ENCODE peak calls at places on chromosome 1, in ten cellular contexts. One of them, this sample, is unnamed. For H3K9me3, the result is how much of the 10 kb centered on the place peaks cover.

GRCh38 chr1:8649027-8649426 is 168.4 kb downstream of the RERE start:
- DNase-seq in colonic mucosa: no peak
- DNase-seq in OCI-LY7: no peak
- DNase-seq in cardiac muscle cell: no peak
- DNase-seq in CD8-positive, alpha-beta memory T cell: no peak
- DNase-seq in spleen: no peak
- DNase-seq in Karpas-422: no peak
- DNase-seq in CD8-positive, alpha-beta T cell: no peak
- DNase-seq in aorta: no peak
- DNase-seq in hepatocyte: no peak
- DNase-seq in this sample: no peak

GRCh38 chr1:185409763-185410528 is 92.9 kb upstream of the IVNS1ABP start:
- DNase-seq in CD8-positive, alpha-beta T cell: no peak
- DNase-seq in Karpas-422: no peak
- DNase-seq in hepatocyte: no peak
- DNase-seq in CD8-positive, alpha-beta memory T cell: no peak
- DNase-seq in spleen: no peak
- DNase-seq in aorta: no peak
- DNase-seq in colonic mucosa: no peak
- DNase-seq in OCI-LY7: no peak
- DNase-seq in cardiac muscle cell: no peak
- DNase-seq in this sample: no peak

GRCh38 chr1:68120136-68120791 is 69.8 kb upstream of the DIRAS3 start:
- DNase-seq in OCI-LY7: peak
- DNase-seq in spleen: no peak
- DNase-seq in cardiac muscle cell: peak
- DNase-seq in CD8-positive, alpha-beta memory T cell: no peak
- DNase-seq in Karpas-422: peak
- DNase-seq in colonic mucosa: peak
- DNase-seq in hepatocyte: peak
- DNase-seq in CD8-positive, alpha-beta T cell: no peak
- DNase-seq in aorta: no peak
- DNase-seq in this sample: no peak

GRCh38 chr1:86159800-86160199 is 3.2 kb upstream of the COL24A1 start:
- DNase-seq in spleen: no peak
- DNase-seq in aorta: no peak
- DNase-seq in Karpas-422: no peak
- DNase-seq in cardiac muscle cell: no peak
- DNase-seq in OCI-LY7: no peak
- DNase-seq in hepatocyte: no peak
- DNase-seq in CD8-positive, alpha-beta T cell: no peak
- DNase-seq in colonic mucosa: no peak
- DNase-seq in CD8-positive, alpha-beta memory T cell: no peak
- DNase-seq in this sample: no peak

GRCh38 chr1:45585496-45586075 is 1.7 kb downstream of the NASP start:
- DNase-seq in hepatocyte: no peak
- DNase-seq in OCI-LY7: no peak
- DNase-seq in cardiac muscle cell: no peak
- DNase-seq in aorta: no peak
- DNase-seq in colonic mucosa: no peak
- DNase-seq in spleen: no peak
- DNase-seq in Karpas-422: no peak
- DNase-seq in CD8-positive, alpha-beta memory T cell: no peak
- DNase-seq in CD8-positive, alpha-beta T cell: no peak
- DNase-seq in this sample: no peak

GRCh38 chr1:150066328-150066727 is 1.2 kb upstream of the VPS45 start:
- DNase-seq in CD8-positive, alpha-beta T cell: no peak
- DNase-seq in OCI-LY7: no peak
- DNase-seq in spleen: no peak
- DNase-seq in colonic mucosa: no peak
- DNase-seq in aorta: no peak
- DNase-seq in hepatocyte: no peak
- DNase-seq in CD8-positive, alpha-beta memory T cell: no peak
- DNase-seq in Karpas-422: no peak
- DNase-seq in cardiac muscle cell: no peak
- DNase-seq in this sample: no peak

GRCh38 chr1:239811211-239811902 is 280.3 kb upstream of the FMN2 start:
- DNase-seq in CD8-positive, alpha-beta T cell: no peak
- DNase-seq in OCI-LY7: no peak
- DNase-seq in Karpas-422: no peak
- DNase-seq in cardiac muscle cell: no peak
- DNase-seq in aorta: no peak
- DNase-seq in colonic mucosa: no peak
- DNase-seq in hepatocyte: no peak
- DNase-seq in CD8-positive, alpha-beta memory T cell: no peak
- DNase-seq in spleen: no peak
- DNase-seq in this sample: no peak

GRCh38 chr1:23556661-23557470 is 2.4 kb downstream of the ID3 start:
- DNase-seq in Karpas-422: no peak
- DNase-seq in aorta: no peak
- DNase-seq in OCI-LY7: peak
- DNase-seq in hepatocyte: no peak
- DNase-seq in colonic mucosa: no peak
- DNase-seq in spleen: no peak
- DNase-seq in CD8-positive, alpha-beta T cell: no peak
- DNase-seq in CD8-positive, alpha-beta memory T cell: no peak
- DNase-seq in cardiac muscle cell: peak
- DNase-seq in this sample: no peak

GRCh38 chr1:51188230-51188629 is 47.8 kb upstream of the RNF11 start:
- DNase-seq in cardiac muscle cell: no peak
- DNase-seq in colonic mucosa: no peak
- DNase-seq in hepatocyte: no peak
- DNase-seq in CD8-positive, alpha-beta T cell: no peak
- DNase-seq in Karpas-422: no peak
- DNase-seq in spleen: no peak
- DNase-seq in CD8-positive, alpha-beta memory T cell: no peak
- DNase-seq in aorta: no peak
- DNase-seq in OCI-LY7: no peak
- DNase-seq in this sample: no peak

GRCh38 chr1:226979517-226980121 is 39.5 kb downstream of the COQ8A start:
- DNase-seq in OCI-LY7: no peak
- DNase-seq in CD8-positive, alpha-beta memory T cell: no peak
- DNase-seq in colonic mucosa: no peak
- DNase-seq in CD8-positive, alpha-beta T cell: no peak
- DNase-seq in spleen: peak
- DNase-seq in Karpas-422: no peak
- DNase-seq in hepatocyte: no peak
- DNase-seq in aorta: no peak
- DNase-seq in cardiac muscle cell: no peak
- DNase-seq in this sample: no peak

DNA sequence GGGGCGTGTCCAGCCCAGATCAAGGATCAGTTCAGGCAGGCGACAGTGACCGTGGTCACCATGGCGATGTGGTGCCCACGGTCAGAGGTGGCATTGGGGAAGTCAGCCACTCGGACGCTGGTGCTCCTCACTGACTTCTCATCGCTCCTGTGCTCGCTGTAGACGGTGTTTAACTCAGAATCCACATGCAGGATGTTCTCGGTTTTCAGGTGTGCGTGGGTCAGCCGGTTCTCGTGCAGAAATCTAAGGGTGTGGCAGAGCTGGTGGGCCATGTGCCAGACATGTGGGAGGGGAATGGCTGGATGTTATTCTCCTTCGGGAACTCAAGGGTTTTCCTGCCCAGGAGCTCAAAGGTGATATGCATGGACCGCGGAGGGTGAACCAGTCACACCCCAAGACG is 11.7 kb downstream of the OR2AJ1 start:
- DNase-seq in aorta: no peak
- DNase-seq in CD8-positive, alpha-beta T cell: no peak
- DNase-seq in spleen: no peak
- DNase-seq in cardiac muscle cell: no peak
- DNase-seq in CD8-positive, alpha-beta memory T cell: no peak
- DNase-seq in hepatocyte: no peak
- DNase-seq in Karpas-422: no peak
- DNase-seq in OCI-LY7: no peak
- DNase-seq in colonic mucosa: no peak
- DNase-seq in this sample: no peak
- H3K9me3 ChIP-seq in aorta: under half
- H3K9me3 ChIP-seq in CD8-positive, alpha-beta T cell: under half
- H3K9me3 ChIP-seq in spleen: under half
- H3K9me3 ChIP-seq in cardiac muscle cell: under half
- H3K9me3 ChIP-seq in CD8-positive, alpha-beta memory T cell: under half
- H3K9me3 ChIP-seq in hepatocyte: under half
- H3K9me3 ChIP-seq in Karpas-422: under half
- H3K9me3 ChIP-seq in OCI-LY7: under half
- H3K9me3 ChIP-seq in colonic mucosa: under half
- H3K9me3 ChIP-seq in this sample: under half

GRCh38 chr1:2918441-2918840 is 102.8 kb upstream of the ACTRT2 start:
- DNase-seq in OCI-LY7: no peak
- DNase-seq in CD8-positive, alpha-beta memory T cell: no peak
- DNase-seq in aorta: no peak
- DNase-seq in cardiac muscle cell: no peak
- DNase-seq in Karpas-422: no peak
- DNase-seq in hepatocyte: no peak
- DNase-seq in CD8-positive, alpha-beta T cell: no peak
- DNase-seq in colonic mucosa: no peak
- DNase-seq in spleen: no peak
- DNase-seq in this sample: no peak

GRCh38 chr1:2919826-2920225 is 101.4 kb upstream of the ACTRT2 start:
- DNase-seq in spleen: no peak
- DNase-seq in CD8-positive, alpha-beta T cell: no peak
- DNase-seq in CD8-positive, alpha-beta memory T cell: no peak
- DNase-seq in cardiac muscle cell: no peak
- DNase-seq in Karpas-422: no peak
- DNase-seq in aorta: no peak
- DNase-seq in colonic mucosa: no peak
- DNase-seq in OCI-LY7: no peak
- DNase-seq in hepatocyte: no peak
- DNase-seq in this sample: no peak

GRCh38 chr1:2916153-2916552 is 105.1 kb upstream of the ACTRT2 start:
- DNase-seq in hepatocyte: no peak
- DNase-seq in colonic mucosa: no peak
- DNase-seq in cardiac muscle cell: no peak
- DNase-seq in aorta: no peak
- DNase-seq in CD8-positive, alpha-beta memory T cell: no peak
- DNase-seq in CD8-positive, alpha-beta T cell: no peak
- DNase-seq in Karpas-422: no peak
- DNase-seq in OCI-LY7: no peak
- DNase-seq in spleen: no peak
- DNase-seq in this sample: no peak

GRCh38 chr1:2916706-2917105 is 104.6 kb upstream of the ACTRT2 start:
- DNase-seq in hepatocyte: no peak
- DNase-seq in colonic mucosa: no peak
- DNase-seq in OCI-LY7: no peak
- DNase-seq in CD8-positive, alpha-beta memory T cell: no peak
- DNase-seq in cardiac muscle cell: no peak
- DNase-seq in Karpas-422: no peak
- DNase-seq in spleen: no peak
- DNase-seq in aorta: no peak
- DNase-seq in CD8-positive, alpha-beta T cell: no peak
- DNase-seq in this sample: no peak

GRCh38 chr1:2917284-2917683 is 104.0 kb upstream of the ACTRT2 start:
- DNase-seq in colonic mucosa: no peak
- DNase-seq in hepatocyte: no peak
- DNase-seq in spleen: no peak
- DNase-seq in CD8-positive, alpha-beta T cell: no peak
- DNase-seq in aorta: no peak
- DNase-seq in Karpas-422: no peak
- DNase-seq in cardiac muscle cell: no peak
- DNase-seq in OCI-LY7: no peak
- DNase-seq in CD8-positive, alpha-beta memory T cell: no peak
- DNase-seq in this sample: no peak
- H3K9me3 ChIP-seq in colonic mucosa: under half
- H3K9me3 ChIP-seq in hepatocyte: under half
- H3K9me3 ChIP-seq in spleen: under half
- H3K9me3 ChIP-seq in CD8-positive, alpha-beta T cell: under half
- H3K9me3 ChIP-seq in aorta: under half
- H3K9me3 ChIP-seq in Karpas-422: under half
- H3K9me3 ChIP-seq in cardiac muscle cell: under half
- H3K9me3 ChIP-seq in OCI-LY7: under half
- H3K9me3 ChIP-seq in CD8-positive, alpha-beta memory T cell: under half
- H3K9me3 ChIP-seq in this sample: under half

GRCh38 chr1:237578540-237578939 is 312.2 kb downstream of the ZP4 start:
- DNase-seq in CD8-positive, alpha-beta memory T cell: no peak
- DNase-seq in OCI-LY7: no peak
- DNase-seq in colonic mucosa: no peak
- DNase-seq in hepatocyte: no peak
- DNase-seq in aorta: no peak
- DNase-seq in Karpas-422: no peak
- DNase-seq in spleen: no peak
- DNase-seq in cardiac muscle cell: no peak
- DNase-seq in CD8-positive, alpha-beta T cell: no peak
- DNase-seq in this sample: no peak

GRCh38 chr1:237583270-237583669 is 307.5 kb downstream of the ZP4 start:
- DNase-seq in spleen: no peak
- DNase-seq in hepatocyte: no peak
- DNase-seq in OCI-LY7: no peak
- DNase-seq in aorta: no peak
- DNase-seq in CD8-positive, alpha-beta T cell: no peak
- DNase-seq in colonic mucosa: no peak
- DNase-seq in Karpas-422: no peak
- DNase-seq in CD8-positive, alpha-beta memory T cell: no peak
- DNase-seq in cardiac muscle cell: no peak
- DNase-seq in this sample: no peak

DNA sequence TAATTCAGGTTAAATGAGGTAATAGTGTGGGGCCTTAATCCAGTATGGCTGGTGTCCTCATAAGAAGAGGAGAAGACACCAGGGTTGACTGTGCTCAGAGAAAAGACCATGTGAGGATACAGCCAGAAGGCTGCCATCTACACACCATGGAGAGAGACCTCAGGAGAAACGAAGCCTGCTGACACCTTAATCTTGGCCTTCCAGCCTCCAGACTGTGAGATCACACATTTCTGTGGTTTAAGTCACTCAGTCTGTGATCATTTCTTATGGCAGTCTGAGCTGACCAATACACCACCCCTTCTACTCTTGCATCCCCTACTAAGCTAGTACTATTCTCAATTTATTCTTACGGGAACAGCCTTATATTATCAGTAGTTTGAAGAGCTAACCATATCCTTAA is 310.0 kb downstream of the ZP4 start:
- DNase-seq in CD8-positive, alpha-beta T cell: no peak
- DNase-seq in CD8-positive, alpha-beta memory T cell: no peak
- DNase-seq in OCI-LY7: no peak
- DNase-seq in Karpas-422: no peak
- DNase-seq in spleen: no peak
- DNase-seq in aorta: no peak
- DNase-seq in hepatocyte: no peak
- DNase-seq in cardiac muscle cell: no peak
- DNase-seq in colonic mucosa: no peak
- DNase-seq in this sample: no peak
- H3K9me3 ChIP-seq in CD8-positive, alpha-beta T cell: under half
- H3K9me3 ChIP-seq in CD8-positive, alpha-beta memory T cell: under half
- H3K9me3 ChIP-seq in OCI-LY7: under half
- H3K9me3 ChIP-seq in Karpas-422: under half
- H3K9me3 ChIP-seq in spleen: under half
- H3K9me3 ChIP-seq in aorta: under half
- H3K9me3 ChIP-seq in hepatocyte: under half
- H3K9me3 ChIP-seq in cardiac muscle cell: under half
- H3K9me3 ChIP-seq in colonic mucosa: under half
- H3K9me3 ChIP-seq in this sample: under half

DNA sequence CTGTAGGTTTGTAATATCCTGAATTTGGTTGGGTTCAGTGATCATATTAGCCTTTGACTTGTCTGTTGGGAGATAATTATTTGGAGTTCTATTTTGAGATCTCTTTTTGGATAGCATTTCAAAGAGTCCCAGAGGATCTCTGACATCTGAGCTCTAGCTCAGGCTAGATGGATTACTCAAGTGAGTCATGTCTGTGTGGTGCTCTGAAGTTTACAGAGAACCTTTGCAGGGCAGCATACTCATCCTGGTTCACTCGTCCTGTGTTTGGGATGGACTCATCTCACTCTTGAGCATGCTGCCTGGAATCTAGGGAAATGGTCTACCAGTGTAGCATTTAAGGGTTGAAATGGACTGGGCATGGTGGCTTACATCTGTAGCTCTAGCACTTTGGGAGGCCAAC is 29.4 kb upstream of the BMP8A start:
- DNase-seq in Karpas-422: no peak
- DNase-seq in cardiac muscle cell: no peak
- DNase-seq in hepatocyte: no peak
- DNase-seq in CD8-positive, alpha-beta memory T cell: no peak
- DNase-seq in colonic mucosa: no peak
- DNase-seq in OCI-LY7: no peak
- DNase-seq in spleen: no peak
- DNase-seq in CD8-positive, alpha-beta T cell: no peak
- DNase-seq in aorta: no peak
- DNase-seq in this sample: no peak
- H3K9me3 ChIP-seq in Karpas-422: under half
- H3K9me3 ChIP-seq in cardiac muscle cell: under half
- H3K9me3 ChIP-seq in hepatocyte: under half
- H3K9me3 ChIP-seq in CD8-positive, alpha-beta memory T cell: under half
- H3K9me3 ChIP-seq in colonic mucosa: under half
- H3K9me3 ChIP-seq in OCI-LY7: under half
- H3K9me3 ChIP-seq in spleen: under half
- H3K9me3 ChIP-seq in CD8-positive, alpha-beta T cell: under half
- H3K9me3 ChIP-seq in aorta: under half
- H3K9me3 ChIP-seq in this sample: under half